ENCODE peak calls at places on chromosomes 16 and 17, in six cellular contexts. G is GM12878, I is A549, B is HepG2, D is endothelial cell of umbilical vein, H is K562. E is an unnamed sample.

GRCh38 chr16:51553314-51553713 is 402.2 kb upstream of the SALL1 start:
- DNase-seq in H (no peak), I (no peak), G (no peak), D (no peak), B (no peak), E (no peak)

GRCh38 chr16:31200821-31201510 is 1.6 kb downstream of the PYCARD start:
- DNase-seq in I (no peak), G (no peak), D (no peak), H (no peak), B (no peak), E (peak)

GRCh38 chr17:17900615-17901520 is 64.1 kb upstream of the SREBF1 start:
- DNase-seq in I (peak), G (no peak), D (peak), H (no peak), B (peak), E (no peak)

GRCh38 chr16:68884867-68885266 is 41.5 kb downstream of the TANGO6 start:
- DNase-seq in G (no peak), H (no peak), B (no peak), I (no peak), D (peak), E (no peak)

GRCh38 chr17:65359016-65359415 is 202.4 kb downstream of the AXIN2 start:
- DNase-seq in I (no peak), D (peak), G (no peak), B (no peak), H (no peak), E (no peak)

GRCh38 chr16:5016967-5017677 is 16.6 kb downstream of the NAGPA start:
- DNase-seq in G (no peak), H (no peak), D (no peak), B (no peak), I (no peak), E (peak)

GRCh38 chr17:45732926-45733505 is 51.1 kb upstream of the CRHR1 start:
- DNase-seq in D (no peak), I (no peak), B (no peak), G (no peak), H (no peak), E (no peak)

GRCh38 chr16:15950167-15950854 is 895 bp downstream of the ABCC1 start:
- DNase-seq in I (no peak), G (no peak), B (peak), H (peak), D (peak), E (peak)

GRCh38 chr17:50550661-50551432 is 3.9 kb downstream of the SPATA20 start:
- DNase-seq in G (no peak), D (peak), I (peak), H (peak), B (peak), E (peak)

DNA sequence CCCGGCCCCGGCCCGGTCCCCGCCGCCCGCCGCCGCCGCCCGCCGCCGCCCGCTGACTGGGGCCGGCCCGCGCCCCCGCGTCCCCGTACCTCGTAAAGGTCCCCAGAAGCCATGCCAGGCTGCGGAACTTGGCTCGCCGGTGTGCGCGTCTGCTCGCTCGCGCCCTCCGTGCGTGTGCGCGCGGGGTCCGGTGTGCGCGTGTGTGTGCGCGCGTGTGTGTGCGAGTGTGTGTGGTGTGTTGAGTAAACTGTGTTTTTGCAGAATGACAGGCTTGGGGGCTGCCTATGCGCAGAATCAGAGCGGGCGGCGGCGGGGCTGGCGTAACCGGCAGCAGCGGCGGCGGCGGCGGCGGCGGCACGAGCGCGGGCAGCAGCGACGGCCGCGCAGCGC is 342 bp downstream of the CDYL2 start:
- DNase-seq in H (peak), I (no peak), D (peak), B (peak), G (no peak), E (peak)
- TF ChIP-seq MYC in H (no peak), I (no peak), D (no peak), B (no peak), G (no peak), E (no peak)

GRCh38 chr17:75317671-75318070 is 28.4 kb upstream of the SLC25A19 start:
- DNase-seq in B (no peak), H (peak), G (no peak), I (no peak), D (no peak), E (peak)

GRCh38 chr17:75313941-75314550 is 24.8 kb upstream of the SLC25A19 start:
- DNase-seq in B (peak), G (no peak), D (no peak), I (no peak), H (no peak), E (peak)

GRCh38 chr17:75318211-75318610 is 29.0 kb upstream of the SLC25A19 start:
- DNase-seq in G (no peak), D (no peak), B (no peak), I (no peak), H (no peak), E (no peak)

GRCh38 chr17:75316253-75316652 is 27.0 kb upstream of the SLC25A19 start:
- DNase-seq in G (no peak), B (no peak), H (no peak), D (no peak), I (no peak), E (peak)

GRCh38 chr17:75315541-75316243 is 26.5 kb upstream of the SLC25A19 start:
- DNase-seq in G (no peak), D (no peak), I (no peak), H (no peak), B (no peak), E (peak)
- TF ChIP-seq MYC in G (no peak), D (no peak), I (no peak), H (no peak), B (no peak), E (no peak)

DNA sequence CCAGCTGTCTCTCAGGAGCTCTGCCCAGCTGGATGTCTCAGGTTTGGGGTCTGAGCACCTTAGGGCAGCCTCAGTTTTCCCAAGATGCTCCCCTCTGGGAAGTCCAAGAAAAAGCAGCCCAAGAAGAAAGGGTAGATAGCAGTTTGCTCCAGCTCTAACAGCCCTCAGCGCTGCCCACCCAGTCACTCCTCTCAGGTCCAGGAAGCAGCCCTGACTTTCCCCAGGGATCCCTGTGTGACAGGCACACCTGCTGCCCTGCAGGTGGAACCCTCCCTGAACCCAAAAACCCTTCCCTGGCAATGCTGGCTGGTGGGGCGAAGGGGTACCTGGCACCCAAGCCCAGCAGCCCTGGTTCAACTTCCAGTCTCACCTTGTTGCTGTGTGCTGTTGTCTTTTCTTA is 48.1 kb downstream of the BEAN1 start:
- DNase-seq in D (no peak), B (no peak), I (no peak), H (no peak), G (no peak), E (no peak)
- TF ChIP-seq MYC in D (no peak), B (no peak), I (no peak), H (no peak), G (no peak), E (no peak)

GRCh38 chr17:72501404-72502110 is 380.7 kb downstream of the SOX9 start:
- DNase-seq in H (no peak), G (no peak), D (no peak), B (peak), I (no peak), E (no peak)
- TF ChIP-seq MYC in H (no peak), G (no peak), D (no peak), B (peak), I (no peak), E (no peak)

GRCh38 chr17:79085154-79085920 is 10.7 kb downstream of the ENGASE start:
- DNase-seq in I (no peak), D (no peak), B (no peak), G (no peak), H (no peak), E (no peak)
- TF ChIP-seq MYC in I (no peak), D (no peak), B (no peak), G (no peak), H (no peak), E (no peak)

E was measured in NB4.